ENCODE peak calls at places on chromosomes 11 and 22, in ten cellular contexts. N is neuronal stem cell; D is Daoy; E is activated T-cell treated with anti-CD3 and anti-CD28 coated beads for 1 hour; U is HTR-8/SVneo; V is stomach; Y is astrocyte of the spinal cord; F is foreskin fibroblast; J is AML-193; H is activated CD4-positive, alpha-beta T cell treated with anti-CD3 and anti-CD28 coated beads, Interleukin-2, amount 10 ng/mL, durations not matched to agents 7 days and 5 days. Z is an unnamed sample.

GRCh38 chr22:36110306-36110791 is 50.2 kb downstream of the APOL3 start:
- DNase-seq in E (no peak), U (peak), J (no peak), V (no peak), F (no peak), D (no peak), H (no peak), N (no peak), Y (no peak), Z (no peak)

GRCh38 chr11:417652-418342 is 3.0 kb upstream of the SIGIRR start:
- DNase-seq in J (no peak), N (no peak), E (no peak), V (no peak), H (no peak), F (no peak), U (no peak), D (no peak), Y (no peak), Z (no peak)

GRCh38 chr11:118401880-118402590 is 629 bp downstream of the ATP5MG start:
- DNase-seq in Y (peak), N (peak), U (peak), V (no peak), J (peak), D (peak), H (no peak), E (no peak), F (peak), Z (peak)

GRCh38 chr11:102575016-102575415 is 44.5 kb upstream of the MMP7 start:
- DNase-seq in J (no peak), V (no peak), N (no peak), E (no peak), F (peak), H (no peak), Y (no peak), U (no peak), D (no peak), Z (no peak)

GRCh38 chr11:75214411-75214821 is 26.2 kb upstream of the TPBGL start:
- DNase-seq in N (peak), U (peak), Y (peak), V (peak), H (peak), D (peak), J (peak), E (peak), F (peak), Z (peak)

GRCh38 chr11:120179071-120179672 is 31.7 kb upstream of the OAF start:
- DNase-seq in F (no peak), D (no peak), Y (no peak), U (no peak), E (no peak), V (no peak), N (no peak), J (no peak), H (no peak), Z (no peak)

GRCh38 chr11:128422576-128423370 is 164.6 kb downstream of the ETS1 start:
- DNase-seq in D (peak), H (peak), J (no peak), E (peak), F (no peak), U (no peak), Y (no peak), V (peak), N (no peak), Z (no peak)

GRCh38 chr22:17922925-17923898 is 101.1 kb downstream of the MICAL3 start:
- DNase-seq in E (no peak), J (no peak), F (peak), D (peak), Y (peak), U (peak), V (no peak), H (no peak), N (no peak), Z (no peak)

GRCh38 chr22:49398115-49398514 is 429.6 kb downstream of the BRD1 start:
- DNase-seq in J (no peak), E (no peak), F (no peak), U (no peak), V (no peak), Y (no peak), H (no peak), D (no peak), N (no peak), Z (no peak)

GRCh38 chr11:69157156-69157821 is 1.6 kb downstream of the SMIM38 start:
- DNase-seq in J (no peak), Y (peak), U (peak), D (peak), F (peak), H (no peak), E (no peak), N (peak), V (no peak), Z (no peak)

GRCh38 chr11:121460941-121461514 is 8.3 kb upstream of the SORL1-AS1 start:
- DNase-seq in N (no peak), D (no peak), H (no peak), E (no peak), Y (no peak), V (no peak), J (no peak), U (no peak), F (no peak), Z (no peak)

GRCh38 chr11:102734650-102735049 is 9.9 kb upstream of the MMP8 start:
- DNase-seq in V (no peak), F (no peak), Y (no peak), D (no peak), J (no peak), E (no peak), H (no peak), U (no peak), N (no peak), Z (no peak)

GRCh38 chr22:42937164-42937854 is 77.6 kb downstream of the PACSIN2 start:
- DNase-seq in J (peak), F (peak), V (peak), H (peak), N (no peak), E (no peak), U (peak), D (peak), Y (peak), Z (peak)

GRCh38 chr11:60863550-60864521 is 3.5 kb upstream of the ZP1 start:
- DNase-seq in N (no peak), E (no peak), V (no peak), D (no peak), F (no peak), U (no peak), J (no peak), H (no peak), Y (no peak), Z (no peak)

GRCh38 chr11:85525711-85526110 is 101.4 kb downstream of the DLG2 start:
- DNase-seq in H (no peak), E (no peak), Y (no peak), F (no peak), N (no peak), J (no peak), U (no peak), V (no peak), D (no peak), Z (no peak)

GRCh38 chr11:119459293-119459976 is 36.5 kb upstream of the THY1 start:
- DNase-seq in E (no peak), J (no peak), N (no peak), U (no peak), F (no peak), D (no peak), H (no peak), Y (no peak), V (no peak), Z (no peak)

GRCh38 chr11:8839957-8840945 is 70.7 kb upstream of the AKIP1 start:
- DNase-seq in F (no peak), U (no peak), D (peak), V (peak), E (no peak), J (no peak), N (peak), H (no peak), Y (peak), Z (no peak)

GRCh38 chr11:18775492-18776292 is 15.9 kb downstream of the PTPN5 start:
- DNase-seq in U (peak), F (no peak), V (peak), J (peak), D (peak), E (peak), H (peak), N (peak), Y (peak), Z (peak)

GRCh38 chr22:45977003-45977395 is at the start of gene WNT7B:
- DNase-seq in F (no peak), H (no peak), Y (no peak), E (no peak), D (peak), U (no peak), J (no peak), V (no peak), N (no peak), Z (no peak)

GRCh38 chr22:35883028-35883620 is 145.5 kb downstream of the RBFOX2 start:
- DNase-seq in N (no peak), Y (peak), D (peak), F (peak), U (peak), H (no peak), V (no peak), J (no peak), E (no peak), Z (peak)

GRCh38 chr11:102733232-102733875 is 8.6 kb upstream of the MMP8 start:
- DNase-seq in F (peak), J (peak), Y (peak), U (peak), V (peak), E (no peak), D (peak), H (peak), N (peak), Z (peak)

GRCh38 chr11:131044851-131045250 is 128.6 kb upstream of the SNX19 start:
- DNase-seq in J (no peak), U (no peak), N (no peak), Y (no peak), V (no peak), H (no peak), F (no peak), D (no peak), E (no peak), Z (no peak)

GRCh38 chr11:18650859-18651557 is 16.9 kb upstream of the SPTY2D1 start:
- DNase-seq in J (peak), E (no peak), N (peak), D (peak), V (peak), Y (peak), H (peak), U (no peak), F (peak), Z (peak)

GRCh38 chr11:102071497-102072472 is 24.5 kb downstream of the CFAP300 start:
- DNase-seq in Y (no peak), U (no peak), N (no peak), V (no peak), H (no peak), D (no peak), F (no peak), J (no peak), E (no peak), Z (no peak)

GRCh38 chr11:9250139-9250582 is 15.0 kb downstream of the DENND5A start:
- DNase-seq in N (no peak), V (no peak), E (no peak), D (peak), J (no peak), U (no peak), Y (peak), H (peak), F (no peak), Z (peak)

GRCh38 chr11:71108013-71108865 is 144.1 kb downstream of the SHANK2 start:
- DNase-seq in F (no peak), E (no peak), D (no peak), J (no peak), Y (no peak), H (no peak), V (no peak), N (no peak), U (no peak), Z (no peak)

GRCh38 chr11:1744137-1744878 is 6.1 kb downstream of the IFITM10 start:
- DNase-seq in D (no peak), E (no peak), Y (no peak), U (no peak), V (no peak), J (no peak), H (no peak), N (no peak), F (peak), Z (no peak)

GRCh38 chr11:31645747-31646146 is 136.2 kb downstream of the ELP4 start:
- DNase-seq in V (no peak), E (no peak), H (no peak), N (no peak), Y (peak), D (peak), U (peak), J (no peak), F (peak), Z (no peak)

Z was measured in Kasumi-1.